ENCODE peak calls at places on chromosomes 16 and 17, in four cellular contexts. One of them, this sample, is unnamed.

GRCh38 chr16:68126395-68126794 is 41.2 kb downstream of the NFATC3 start:
- DNase-seq in amygdala: no peak
- DNase-seq in NCI-H2171 treated with DMSO at 0.1 percent for 48 hours: no peak
- DNase-seq in HFFc6: no peak
- DNase-seq in this sample: no peak

GRCh38 chr17:51860934-51861561 is 297.5 kb downstream of the CA10 start:
- DNase-seq in amygdala: peak; percentile 18
- DNase-seq in NCI-H2171 treated with DMSO at 0.1 percent for 48 hours: no peak
- DNase-seq in HFFc6: no peak
- DNase-seq in this sample: no peak

GRCh38 chr17:2292100-2292499 is 11.5 kb downstream of the SMG6 start:
- DNase-seq in amygdala: no peak
- DNase-seq in NCI-H2171 treated with DMSO at 0.1 percent for 48 hours: no peak
- DNase-seq in HFFc6: peak; percentile 28
- DNase-seq in this sample: no peak

GRCh38 chr17:19021622-19022083 is 17.1 kb upstream of the FAM83G start:
- DNase-seq in amygdala: no peak
- DNase-seq in NCI-H2171 treated with DMSO at 0.1 percent for 48 hours: no peak
- DNase-seq in HFFc6: no peak
- DNase-seq in this sample: no peak

GRCh38 chr16:53789159-53789558 is 85.2 kb downstream of the FTO start:
- DNase-seq in amygdala: no peak
- DNase-seq in NCI-H2171 treated with DMSO at 0.1 percent for 48 hours: no peak
- DNase-seq in HFFc6: peak; percentile 67
- DNase-seq in this sample: no peak

GRCh38 chr17:35238817-35239216 is 4.1 kb upstream of the SLFN5 start:
- DNase-seq in amygdala: no peak
- DNase-seq in NCI-H2171 treated with DMSO at 0.1 percent for 48 hours: no peak
- DNase-seq in HFFc6: peak; percentile 67
- DNase-seq in this sample: no peak

GRCh38 chr17:39231587-39232551 is 6.1 kb upstream of the STAC2 start:
- DNase-seq in amygdala: no peak
- DNase-seq in NCI-H2171 treated with DMSO at 0.1 percent for 48 hours: peak; percentile 70
- DNase-seq in HFFc6: peak; percentile 21
- DNase-seq in this sample: no peak

GRCh38 chr16:84532299-84532724 is 27.9 kb upstream of the MEAK7 start:
- DNase-seq in amygdala: no peak
- DNase-seq in NCI-H2171 treated with DMSO at 0.1 percent for 48 hours: peak; percentile 37
- DNase-seq in HFFc6: peak; percentile 97
- DNase-seq in this sample: no peak

GRCh38 chr17:79408251-79408650 is 202.6 kb downstream of the RBFOX3 start:
- DNase-seq in amygdala: no peak
- DNase-seq in NCI-H2171 treated with DMSO at 0.1 percent for 48 hours: no peak
- DNase-seq in HFFc6: no peak
- DNase-seq in this sample: no peak

This sample was measured in esophagus muscularis mucosa.